ENCODE peak calls at places on chromosomes 6 and 20, in six cellular contexts. One of them, this sample, is unnamed.

GRCh38 chr6:24093381-24093780 is 32.6 kb upstream of the NRSN1 start:
- DNase-seq in NCI-H82: no peak
- DNase-seq in spleen: no peak
- DNase-seq in AG09319: no peak
- DNase-seq in stimulated activated naive CD8-positive, alpha-beta T cell treated with anti-CD3 and anti-CD28 coated beads, Interleukin-15, Interleukin-2, amounts not matched to agents 100 U/mL and 50 U/mL, for 24 hours: no peak
- DNase-seq in AG09309: no peak
- DNase-seq in this sample: no peak

GRCh38 chr6:71385111-71385822 is 96.7 kb downstream of the OGFRL1 start:
- DNase-seq in NCI-H82: no peak
- DNase-seq in spleen: no peak
- DNase-seq in AG09319: no peak
- DNase-seq in stimulated activated naive CD8-positive, alpha-beta T cell treated with anti-CD3 and anti-CD28 coated beads, Interleukin-15, Interleukin-2, amounts not matched to agents 100 U/mL and 50 U/mL, for 24 hours: no peak
- DNase-seq in AG09309: no peak
- DNase-seq in this sample: no peak

GRCh38 chr6:79005497-79005896 is 72.6 kb downstream of the PHIP start:
- DNase-seq in NCI-H82: no peak
- DNase-seq in spleen: no peak
- DNase-seq in AG09319: no peak
- DNase-seq in stimulated activated naive CD8-positive, alpha-beta T cell treated with anti-CD3 and anti-CD28 coated beads, Interleukin-15, Interleukin-2, amounts not matched to agents 100 U/mL and 50 U/mL, for 24 hours: no peak
- DNase-seq in AG09309: no peak
- DNase-seq in this sample: no peak

GRCh38 chr6:166722779-166723178 is 95.7 kb upstream of the RPS6KA2 start:
- DNase-seq in NCI-H82: no peak
- DNase-seq in spleen: no peak
- DNase-seq in AG09319: no peak
- DNase-seq in stimulated activated naive CD8-positive, alpha-beta T cell treated with anti-CD3 and anti-CD28 coated beads, Interleukin-15, Interleukin-2, amounts not matched to agents 100 U/mL and 50 U/mL, for 24 hours: no peak
- DNase-seq in AG09309: no peak
- DNase-seq in this sample: no peak

GRCh38 chr6:13351271-13351670 is 22.9 kb upstream of the TBC1D7 start:
- DNase-seq in NCI-H82: no peak
- DNase-seq in spleen: no peak
- DNase-seq in AG09319: no peak
- DNase-seq in stimulated activated naive CD8-positive, alpha-beta T cell treated with anti-CD3 and anti-CD28 coated beads, Interleukin-15, Interleukin-2, amounts not matched to agents 100 U/mL and 50 U/mL, for 24 hours: no peak
- DNase-seq in AG09309: no peak
- DNase-seq in this sample: no peak

GRCh38 chr6:9197726-9198125 is 762.4 kb upstream of the SLC35B3 start:
- DNase-seq in NCI-H82: no peak
- DNase-seq in spleen: no peak
- DNase-seq in AG09319: no peak
- DNase-seq in stimulated activated naive CD8-positive, alpha-beta T cell treated with anti-CD3 and anti-CD28 coated beads, Interleukin-15, Interleukin-2, amounts not matched to agents 100 U/mL and 50 U/mL, for 24 hours: no peak
- DNase-seq in AG09309: no peak
- DNase-seq in this sample: no peak

GRCh38 chr20:21808863-21809664 is 103.6 kb downstream of the PAX1 start:
- DNase-seq in NCI-H82: peak
- DNase-seq in spleen: peak
- DNase-seq in AG09319: no peak
- DNase-seq in stimulated activated naive CD8-positive, alpha-beta T cell treated with anti-CD3 and anti-CD28 coated beads, Interleukin-15, Interleukin-2, amounts not matched to agents 100 U/mL and 50 U/mL, for 24 hours: peak
- DNase-seq in AG09309: no peak
- DNase-seq in this sample: no peak

GRCh38 chr6:68279793-68280557 is 355.1 kb upstream of the ADGRB3 start:
- DNase-seq in NCI-H82: no peak
- DNase-seq in spleen: no peak
- DNase-seq in AG09319: no peak
- DNase-seq in stimulated activated naive CD8-positive, alpha-beta T cell treated with anti-CD3 and anti-CD28 coated beads, Interleukin-15, Interleukin-2, amounts not matched to agents 100 U/mL and 50 U/mL, for 24 hours: no peak
- DNase-seq in AG09309: no peak
- DNase-seq in this sample: peak

This sample was measured in NCI-H524.